ENCODE peak calls at places on chromosomes 2 and 18, in six cellular contexts. F, M, H, J, X and P are unnamed samples.

GRCh38 chr18:54734059-54734458 is 94.2 kb upstream of the RAB27B start:
- DNase-seq in F (peak; percentile 69), M (no peak), H (peak; percentile 24), J (no peak), X (peak; percentile 19), P (peak; percentile 44)

GRCh38 chr18:2304378-2305175 is 266.7 kb downstream of the METTL4 start:
- DNase-seq in F (peak; percentile 60), M (no peak), H (peak; percentile 82), J (no peak), X (no peak), P (no peak)

GRCh38 chr2:28352104-28352503 is 40.6 kb upstream of the FOSL2 start:
- DNase-seq in F (no peak), M (no peak), H (no peak), J (no peak), X (no peak), P (no peak)

GRCh38 chr2:56811401-56811800 is 627.6 kb downstream of the CCDC85A start:
- DNase-seq in F (no peak), M (no peak), H (peak; percentile 17), J (no peak), X (no peak), P (no peak)

GRCh38 chr2:20190862-20191713 is 33.8 kb downstream of the SDC1 start:
- DNase-seq in F (peak; percentile 79), M (peak; percentile 61), H (peak; percentile 36), J (no peak), X (no peak), P (peak; percentile 49)

GRCh38 chr2:164887434-164888112 is 46.0 kb upstream of the COBLL1 start:
- DNase-seq in F (no peak), M (peak; percentile 97), H (no peak), J (no peak), X (no peak), P (no peak)

GRCh38 chr2:54906711-54907110 is 143.5 kb downstream of the RTN4 start:
- DNase-seq in F (no peak), M (no peak), H (no peak), J (no peak), X (no peak), P (no peak)

GRCh38 chr18:47747260-47747795 is 183.1 kb downstream of the SMAD2 start:
- DNase-seq in F (no peak), M (no peak), H (no peak), J (no peak), X (no peak), P (no peak)

GRCh38 chr18:36809590-36810381 is 19.0 kb downstream of the TPGS2 start:
- DNase-seq in F (peak; percentile 59), M (peak; percentile 56), H (peak; percentile 66), J (peak; percentile 27), X (peak; percentile 79), P (peak; percentile 72)

GRCh38 chr2:95323347-95324155 is 26.4 kb downstream of the KCNIP3 start:
- DNase-seq in F (peak; percentile 52), M (peak; percentile 25), H (no peak), J (no peak), X (peak; percentile 61), P (no peak)

GRCh38 chr2:199070550-199070949 is 387.2 kb downstream of the SATB2 start:
- DNase-seq in F (no peak), M (no peak), H (no peak), J (no peak), X (no peak), P (no peak)

DNA sequence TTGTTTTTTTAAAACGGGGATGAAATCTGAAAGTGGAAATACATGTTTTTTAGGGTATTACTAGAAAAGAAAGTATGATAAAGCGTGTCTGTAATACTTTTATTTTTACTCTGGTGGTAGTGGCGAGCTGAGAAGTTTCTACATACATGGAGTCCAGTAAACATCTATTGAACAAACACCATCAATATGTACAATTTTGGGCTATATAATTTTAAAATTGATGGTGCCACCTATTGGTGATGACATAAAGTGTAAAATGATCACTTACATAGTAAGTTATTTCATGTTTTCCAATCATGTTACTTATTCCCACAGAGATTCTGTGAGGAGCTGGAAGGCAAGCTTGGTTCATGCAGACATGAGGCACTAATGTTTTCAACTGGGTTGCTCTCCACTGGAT is 31.5 kb upstream of the NFE2L2 start:
- DNase-seq in F (peak; percentile 32), M (peak; percentile 36), H (peak; percentile 67), J (no peak), X (no peak), P (peak; percentile 48)
- TF ChIP-seq CTCF in F (peak; percentile 66), M (peak; percentile 54), H (peak; percentile 2), J (peak; percentile 48), X (peak; percentile 62), P (no peak)

DNA sequence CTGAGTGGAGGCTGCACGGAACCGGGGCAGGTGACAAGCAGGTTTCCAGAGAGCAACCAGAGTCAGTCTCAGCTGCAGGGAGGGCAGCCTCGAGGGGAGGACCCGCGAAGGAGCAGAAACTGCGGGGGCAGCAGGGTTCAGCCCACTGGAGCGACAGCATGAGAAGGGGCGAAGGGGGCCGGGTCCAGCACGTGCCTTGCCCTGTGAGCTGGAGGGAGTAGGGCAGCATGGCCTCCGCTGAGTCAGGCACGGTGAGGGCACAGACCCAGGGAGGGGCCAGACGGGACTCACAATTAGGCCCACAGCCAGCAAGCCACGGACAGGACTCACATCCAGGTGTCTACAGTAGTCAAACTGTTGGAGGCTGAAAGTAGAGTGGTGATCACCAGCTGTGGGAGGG is 22.7 kb upstream of the ATP9B start:
- DNase-seq in F (no peak), M (no peak), H (no peak), J (no peak), X (no peak), P (no peak)
- H3K4me3 ChIP-seq in F (no peak overlapping the region), M (no peak overlapping the region), H (no peak overlapping the region), J (no peak overlapping the region), X (no peak overlapping the region), P (no peak overlapping the region)

GRCh38 chr2:7278984-7279383 is 361.8 kb downstream of the RNF144A start:
- DNase-seq in F (no peak), M (no peak), H (no peak), J (no peak), X (no peak), P (no peak)
- TF ChIP-seq MYC in F (no peak), M (no peak), H (no peak), J (no peak), X (no peak), P (no peak)

GRCh38 chr2:64751286-64752260 is 97.9 kb upstream of the SERTAD2 start:
- DNase-seq in F (peak; percentile 69), M (peak; percentile 28), H (no peak), J (no peak), X (peak; percentile 97), P (peak; percentile 56)
- TF ChIP-seq CTCF in F (no peak), M (peak; percentile 53), H (peak; percentile 57), J (no peak), X (peak; percentile 35), P (no peak)

GRCh38 chr2:101558740-101559508 is 84.0 kb upstream of the RFX8 start:
- DNase-seq in F (no peak), M (peak; percentile 77), H (peak; percentile 72), J (no peak), X (no peak), P (no peak)
- H3K4me3 ChIP-seq in F (no peak overlapping the region), M (no peak overlapping the region), H (no peak overlapping the region), J (no peak overlapping the region), X (no peak overlapping the region), P (no peak overlapping the region)